ENCODE peak calls at places on chromosomes 2 and 18, in five cellular contexts. C is A549, Q is K562, L is HEK293T, B is HepG2. X is an unnamed sample.

GRCh38 chr2:62706721-62707516 is 1.4 kb downstream of the EHBP1 start:
- DNase-seq in C (peak; percentile 21), Q (no peak), L (no peak), B (peak; percentile 51), X (no peak)

GRCh38 chr18:43161528-43161927 is 46.0 kb upstream of the RIT2 start:
- DNase-seq in C (no peak), Q (no peak), L (no peak), B (no peak), X (peak; percentile 43)

GRCh38 chr2:20221169-20221938 is 3.6 kb downstream of the SDC1 start:
- DNase-seq in C (no peak), Q (no peak), L (no peak), B (no peak), X (peak; percentile 73)

GRCh38 chr2:222566229-222566628 is 89.7 kb downstream of the FARSB start:
- DNase-seq in C (no peak), Q (no peak), L (no peak), B (peak; percentile 7), X (no peak)

GRCh38 chr18:9259148-9259547 is 75.4 kb upstream of the TWSG1 start:
- DNase-seq in C (no peak), Q (no peak), L (no peak), B (no peak), X (no peak)

GRCh38 chr18:49970288-49970687 is 157.0 kb upstream of the ACAA2 start:
- DNase-seq in C (no peak), Q (no peak), L (no peak), B (no peak), X (no peak)

GRCh38 chr2:23505218-23505983 is 120.4 kb downstream of the KLHL29 start:
- DNase-seq in C (peak; percentile 18), Q (no peak), L (no peak), B (no peak), X (no peak)

GRCh38 chr2:230230087-230230486 is 4.6 kb downstream of the SP140 start:
- DNase-seq in C (no peak), Q (no peak), L (no peak), B (peak; percentile 29), X (peak; percentile 90)

GRCh38 chr2:228023619-228024018 is 152.2 kb downstream of the DAW1 start:
- DNase-seq in C (peak; percentile 59), Q (no peak), L (no peak), B (no peak), X (no peak)

GRCh38 chr2:62529758-62530157 is 23.8 kb upstream of the TMEM17 start:
- DNase-seq in C (no peak), Q (no peak), L (no peak), B (no peak), X (no peak)

GRCh38 chr2:83633435-83633834 is 825.6 kb downstream of the SUCLG1 start:
- DNase-seq in C (no peak), Q (no peak), L (no peak), B (no peak), X (no peak)

GRCh38 chr2:14134737-14135136 is 497.8 kb upstream of the LRATD1 start:
- DNase-seq in C (no peak), Q (no peak), L (no peak), B (no peak), X (no peak)

GRCh38 chr2:211611061-211611518 is 927.5 kb downstream of the ERBB4 start:
- DNase-seq in C (peak; percentile 0), Q (no peak), L (no peak), B (peak; percentile 51), X (no peak)

GRCh38 chr2:233453111-233453915 is 99.0 kb downstream of the DGKD start:
- DNase-seq in C (no peak), Q (no peak), L (no peak), B (no peak), X (no peak)

GRCh38 chr18:22074343-22075070 is 94.9 kb upstream of the GATA6 start:
- DNase-seq in C (no peak), Q (no peak), L (no peak), B (no peak), X (no peak)

GRCh38 chr2:102033028-102033749 is 41.4 kb downstream of the IL1R2 start:
- DNase-seq in C (peak; percentile 67), Q (no peak), L (no peak), B (peak; percentile 80), X (peak; percentile 79)

GRCh38 chr2:115075800-115076199 is 633.4 kb downstream of the DPP10 start:
- DNase-seq in C (no peak), Q (no peak), L (no peak), B (no peak), X (no peak)

GRCh38 chr2:240817496-240818292 is 2.3 kb downstream of the KIF1A start:
- DNase-seq in C (no peak), Q (no peak), L (no peak), B (no peak), X (no peak)

GRCh38 chr2:62814132-62814531 is 108.6 kb downstream of the EHBP1 start:
- DNase-seq in C (peak; percentile 60), Q (no peak), L (no peak), B (no peak), X (peak; percentile 76)

GRCh38 chr2:236641051-236641450 is 71.4 kb downstream of the ACKR3 start:
- DNase-seq in C (no peak), Q (no peak), L (no peak), B (no peak), X (no peak)

GRCh38 chr2:154402138-154402714 is 296.3 kb upstream of the KCNJ3 start:
- DNase-seq in C (peak; percentile 45), Q (no peak), L (peak; percentile 26), B (peak; percentile 53), X (peak; percentile 0)

GRCh38 chr2:224284134-224284946 is 117.6 kb downstream of the FAM124B start:
- DNase-seq in C (peak; percentile 59), Q (peak; percentile 6), L (peak; percentile 9), B (peak; percentile 73), X (peak; percentile 25)

GRCh38 chr2:144890828-144891227 is 370.9 kb upstream of the ZEB2 start:
- DNase-seq in C (peak; percentile 69), Q (peak; percentile 16), L (peak; percentile 35), B (no peak), X (peak; percentile 35)

GRCh38 chr18:55416791-55417190 is 171.2 kb downstream of the TCF4 start:
- DNase-seq in C (no peak), Q (no peak), L (no peak), B (no peak), X (no peak)

GRCh38 chr18:55047546-55047945 is 88.3 kb upstream of the CCDC68 start:
- DNase-seq in C (no peak), Q (no peak), L (no peak), B (no peak), X (peak; percentile 16)

GRCh38 chr2:199932312-199932855 is 21.3 kb downstream of the C2orf69 start:
- DNase-seq in C (no peak), Q (no peak), L (no peak), B (no peak), X (no peak)

GRCh38 chr18:25592804-25593360 is 240.9 kb upstream of the ZNF521 start:
- DNase-seq in C (no peak), Q (no peak), L (no peak), B (no peak), X (no peak)

GRCh38 chr2:231604101-231604684 is 11.5 kb downstream of the TEX44 start:
- DNase-seq in C (no peak), Q (no peak), L (no peak), B (peak; percentile 36), X (no peak)

GRCh38 chr18:1495387-1495786 is 590.7 kb downstream of the ADCYAP1 start:
- DNase-seq in C (no peak), Q (no peak), L (no peak), B (no peak), X (no peak)

GRCh38 chr2:85893428-85894258 is 4.9 kb upstream of the ST3GAL5 start:
- DNase-seq in C (peak; percentile 92), Q (no peak), L (no peak), B (no peak), X (peak; percentile 87)

GRCh38 chr2:238098854-238099708 is 1.1 kb upstream of the ESPNL start:
- DNase-seq in C (no peak), Q (peak; percentile 33), L (no peak), B (no peak), X (no peak)

GRCh38 chr2:18749912-18750526 is 160.7 kb upstream of the NT5C1B start:
- DNase-seq in C (peak; percentile 68), Q (peak; percentile 17), L (no peak), B (peak; percentile 65), X (peak; percentile 66)

GRCh38 chr2:179701524-179702110 is 159.8 kb downstream of the ZNF385B start:
- DNase-seq in C (no peak), Q (no peak), L (no peak), B (no peak), X (peak; percentile 45)

GRCh38 chr2:4653989-4654388 is 950.6 kb downstream of the DCDC2C start:
- DNase-seq in C (no peak), Q (no peak), L (no peak), B (no peak), X (no peak)

GRCh38 chr2:20231632-20232031 is 6.7 kb upstream of the SDC1 start:
- DNase-seq in C (peak; percentile 87), Q (no peak), L (no peak), B (peak; percentile 46), X (peak; percentile 76)

GRCh38 chr2:6972067-6972710 is 55.0 kb downstream of the RNF144A start:
- DNase-seq in C (no peak), Q (no peak), L (no peak), B (no peak), X (no peak)

GRCh38 chr18:39531659-39532058 is 1966.1 kb upstream of the CELF4 start:
- DNase-seq in C (no peak), Q (no peak), L (no peak), B (no peak), X (no peak)

GRCh38 chr18:39529358-39529757 is 1963.8 kb upstream of the CELF4 start:
- DNase-seq in C (no peak), Q (no peak), L (no peak), B (no peak), X (no peak)

GRCh38 chr18:39523281-39523680 is 1957.7 kb upstream of the CELF4 start:
- DNase-seq in C (peak; percentile 38), Q (no peak), L (no peak), B (peak; percentile 66), X (peak; percentile 57)

DNA sequence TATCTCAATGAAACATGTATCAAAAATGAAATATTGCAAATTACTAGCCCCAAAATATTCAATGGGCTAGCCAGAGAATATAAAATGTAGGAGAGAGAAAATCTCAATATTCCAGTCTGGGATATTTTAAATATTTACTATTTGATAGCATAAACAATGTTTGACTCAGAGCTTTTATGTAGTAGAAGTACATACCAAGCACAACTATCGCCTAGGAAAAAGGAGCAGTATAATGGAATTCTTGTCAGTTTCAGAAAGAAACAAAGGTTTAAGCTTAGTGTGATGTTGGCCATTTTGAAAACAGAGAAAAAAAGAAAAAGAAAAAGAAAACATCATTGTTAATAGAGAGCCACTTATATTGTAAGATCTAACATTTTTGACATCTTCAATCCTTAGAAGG is 1961.9 kb upstream of the CELF4 start:
- DNase-seq in C (no peak), Q (no peak), L (no peak), B (no peak), X (peak; percentile 53)
- TF ChIP-seq BHLHE40 in C (no peak), Q (no peak), L (no peak), B (no peak), X (no peak)

GRCh38 chr2:73979021-73979420 is 5.7 kb upstream of the TET3 start:
- DNase-seq in C (no peak), Q (no peak), L (no peak), B (no peak), X (no peak)
- TF ChIP-seq BHLHE40 in C (no peak), Q (no peak), L (no peak), B (no peak), X (no peak)

GRCh38 chr18:78601349-78601748 is 378.3 kb upstream of the SALL3 start:
- DNase-seq in C (no peak), Q (no peak), L (no peak), B (no peak), X (no peak)
- TF ChIP-seq BHLHE40 in C (no peak), Q (no peak), L (no peak), B (no peak), X (no peak)

GRCh38 chr2:88074854-88075292 is 7.2 kb downstream of the SMYD1 start:
- DNase-seq in C (no peak), Q (no peak), L (no peak), B (no peak), X (peak; percentile 67)
- TF ChIP-seq BHLHE40 in C (no peak), Q (no peak), L (no peak), B (no peak), X (no peak)

X was measured in IMR-90.